ENCODE peak calls at places on chromosomes 1 and 21, in ten cellular contexts. J is brain microvascular endothelial cell; R is adrenal gland; F is fibroblast of the aortic adventitia; T is activated T-cell treated with anti-CD3 and anti-CD28 coated beads, Interleukin-2, amount 50 U/mL, for 72 hours; C is posterior cingulate gyrus; A is T-cell; S is fibroblast of gingiva; V is cardiac muscle cell; I is HAP-1. W is an unnamed sample.

GRCh38 chr1:205318231-205318991 is 3.1 kb downstream of the NUAK2 start:
- DNase-seq in J (no peak), R (no peak), F (no peak), T (no peak), C (no peak), A (no peak), S (no peak), V (no peak), I (no peak), W (peak; percentile 40)

GRCh38 chr1:38923607-38924006 is 18.0 kb downstream of the RHBDL2 start:
- DNase-seq in J (no peak), R (no peak), F (no peak), T (peak; percentile 5), C (no peak), A (no peak), S (no peak), V (no peak), I (no peak), W (peak; percentile 33)

GRCh38 chr1:9097947-9098705 is 28.7 kb upstream of the SLC2A5 start:
- DNase-seq in J (no peak), R (no peak), F (no peak), T (no peak), C (no peak), A (no peak), S (no peak), V (no peak), I (no peak), W (no peak)

GRCh38 chr1:212532469-212533235 is 75.9 kb upstream of the ATF3 start:
- DNase-seq in J (no peak), R (no peak), F (no peak), T (no peak), C (no peak), A (no peak), S (no peak), V (no peak), I (no peak), W (no peak)

GRCh38 chr1:215376544-215377264 is 190.4 kb upstream of the KCTD3 start:
- DNase-seq in J (peak; percentile 0), R (no peak), F (peak; percentile 61), T (no peak), C (no peak), A (no peak), S (peak; percentile 67), V (no peak), I (no peak), W (no peak)

GRCh38 chr1:162530318-162530984 is 31.1 kb upstream of the UAP1 start:
- DNase-seq in J (no peak), R (no peak), F (no peak), T (no peak), C (no peak), A (no peak), S (no peak), V (no peak), I (no peak), W (no peak)

GRCh38 chr1:192545781-192546521 is 29.6 kb upstream of the RGS1 start:
- DNase-seq in J (no peak), R (no peak), F (no peak), T (no peak), C (no peak), A (no peak), S (peak; percentile 36), V (no peak), I (no peak), W (no peak)

GRCh38 chr1:3522564-3523270 is 68.3 kb downstream of the ARHGEF16 start:
- DNase-seq in J (no peak), R (no peak), F (peak; percentile 45), T (no peak), C (no peak), A (no peak), S (peak; percentile 89), V (no peak), I (no peak), W (no peak)

GRCh38 chr1:223486366-223486765 is 93.2 kb downstream of the CCDC185 start:
- DNase-seq in J (no peak), R (no peak), F (no peak), T (no peak), C (no peak), A (no peak), S (no peak), V (no peak), I (no peak), W (peak; percentile 20)

GRCh38 chr1:248841702-248842395 is 3.8 kb downstream of the ZNF672 start:
- DNase-seq in J (peak; percentile 58), R (no peak), F (peak; percentile 83), T (peak; percentile 33), C (no peak), A (peak; percentile 24), S (peak; percentile 63), V (peak; percentile 72), I (peak; percentile 24), W (peak; percentile 53)

GRCh38 chr1:88867743-88868521 is 23.4 kb downstream of the GTF2B start:
- DNase-seq in J (peak; percentile 3), R (no peak), F (peak; percentile 61), T (no peak), C (no peak), A (no peak), S (peak; percentile 20), V (no peak), I (no peak), W (no peak)

GRCh38 chr1:150544204-150544603 is 5.0 kb upstream of the ADAMTSL4 start:
- DNase-seq in J (no peak), R (no peak), F (peak; percentile 44), T (no peak), C (no peak), A (no peak), S (no peak), V (no peak), I (no peak), W (no peak)

GRCh38 chr1:207920481-207921050 is 9.6 kb upstream of the CD34 start:
- DNase-seq in J (no peak), R (no peak), F (peak; percentile 57), T (no peak), C (no peak), A (no peak), S (peak; percentile 29), V (no peak), I (no peak), W (no peak)

GRCh38 chr1:182784556-182785171 is 4.9 kb upstream of the NPL start:
- DNase-seq in J (peak; percentile 33), R (no peak), F (peak; percentile 75), T (peak; percentile 17), C (no peak), A (peak; percentile 15), S (peak; percentile 38), V (peak; percentile 65), I (peak; percentile 61), W (peak; percentile 68)

GRCh38 chr1:234908571-234908970 is 220.1 kb downstream of the TOMM20 start:
- DNase-seq in J (no peak), R (no peak), F (no peak), T (no peak), C (no peak), A (no peak), S (no peak), V (no peak), I (no peak), W (no peak)

GRCh38 chr1:228151526-228151925 is 1.8 kb downstream of the GJC2 start:
- DNase-seq in J (no peak), R (no peak), F (no peak), T (no peak), C (no peak), A (no peak), S (no peak), V (no peak), I (no peak), W (no peak)

GRCh38 chr1:25641931-25642611 is 25.5 kb downstream of the MAN1C1 start:
- DNase-seq in J (no peak), R (no peak), F (peak; percentile 74), T (no peak), C (no peak), A (peak; percentile 20), S (peak; percentile 89), V (no peak), I (no peak), W (no peak)

GRCh38 chr1:154607084-154607747 is 770 bp downstream of the ADAR start:
- DNase-seq in J (peak; percentile 42), R (no peak), F (peak; percentile 62), T (no peak), C (peak; percentile 25), A (no peak), S (peak; percentile 42), V (no peak), I (no peak), W (peak; percentile 33)

GRCh38 chr1:219882116-219882515 is 46.2 kb downstream of the SLC30A10 start:
- DNase-seq in J (no peak), R (no peak), F (no peak), T (no peak), C (no peak), A (no peak), S (no peak), V (no peak), I (no peak), W (no peak)

GRCh38 chr1:154974808-154975408 is 427 bp downstream of the CKS1B start:
- DNase-seq in J (peak; percentile 93), R (peak; percentile 97), F (peak; percentile 97), T (peak; percentile 95), C (peak; percentile 87), A (peak; percentile 91), S (peak; percentile 93), V (peak; percentile 97), I (peak; percentile 94), W (peak; percentile 98)

GRCh38 chr1:236980673-236981072 is 23.6 kb downstream of the MT1HL1 start:
- DNase-seq in J (no peak), R (no peak), F (no peak), T (no peak), C (no peak), A (no peak), S (no peak), V (no peak), I (no peak), W (peak; percentile 29)

GRCh38 chr1:202189012-202189790 is 4.4 kb upstream of the LGR6 start:
- DNase-seq in J (peak; percentile 29), R (peak; percentile 85), F (peak; percentile 63), T (peak; percentile 86), C (peak; percentile 83), A (peak; percentile 79), S (peak; percentile 30), V (peak; percentile 88), I (peak; percentile 39), W (peak; percentile 73)

GRCh38 chr1:12336436-12336835 is 106.6 kb downstream of the VPS13D start:
- DNase-seq in J (no peak), R (no peak), F (peak; percentile 49), T (no peak), C (no peak), A (no peak), S (peak; percentile 28), V (peak; percentile 12), I (no peak), W (no peak)

GRCh38 chr1:103854279-103854678 is 104.6 kb downstream of the AMY1C start:
- DNase-seq in J (no peak), R (no peak), F (no peak), T (no peak), C (no peak), A (no peak), S (no peak), V (no peak), I (no peak), W (no peak)

GRCh38 chr1:161330346-161330745 is 16.2 kb downstream of the SDHC start:
- DNase-seq in J (no peak), R (no peak), F (no peak), T (no peak), C (no peak), A (no peak), S (no peak), V (no peak), I (no peak), W (peak; percentile 70)

GRCh38 chr1:14630986-14631385 is 32.5 kb downstream of the KAZN start:
- DNase-seq in J (no peak), R (no peak), F (no peak), T (no peak), C (no peak), A (no peak), S (no peak), V (no peak), I (no peak), W (no peak)

GRCh38 chr1:117059334-117059677 is 820 bp upstream of the TTF2 start:
- DNase-seq in J (no peak), R (peak; percentile 65), F (no peak), T (peak; percentile 80), C (no peak), A (peak; percentile 64), S (no peak), V (no peak), I (no peak), W (peak; percentile 56)

GRCh38 chr21:15060776-15061175 is 4.0 kb downstream of the NRIP1 start:
- DNase-seq in J (peak; percentile 7), R (no peak), F (peak; percentile 43), T (no peak), C (no peak), A (no peak), S (no peak), V (no peak), I (no peak), W (peak; percentile 40)